ENCODE peak calls at places on chromosomes 6 and 20, in eight cellular contexts. Q, Y, Z, G, D, R, V and U are unnamed samples. For H3K9me3 and H3K4me1, the result is how much of the 10 kb centered on the place peaks cover.

GRCh38 chr6:86122086-86122485 is 479.4 kb upstream of the SYNCRIP start:
- DNase-seq in Z (no peak), G (no peak), R (no peak), Q (no peak), V (no peak), D (no peak), Y (no peak), U (no peak)

GRCh38 chr20:2872304-2873009 is 824 bp upstream of the PTPRA start:
- DNase-seq in D (peak), G (peak), Y (peak), R (peak), Q (peak), Z (peak), V (peak), U (peak)

GRCh38 chr20:44028868-44029847 is 114.5 kb downstream of the TOX2 start:
- DNase-seq in R (no peak), D (no peak), G (no peak), Y (no peak), V (no peak), Q (no peak), Z (no peak), U (no peak)

GRCh38 chr20:5189917-5190316 is 63.1 kb downstream of the CDS2 start:
- DNase-seq in D (no peak), Q (no peak), Z (no peak), R (no peak), V (no peak), Y (no peak), G (no peak), U (no peak)

GRCh38 chr6:4139272-4139671 is 3.9 kb upstream of the ECI2 start:
- DNase-seq in V (no peak), R (no peak), Q (no peak), D (no peak), G (no peak), Z (no peak), Y (no peak), U (no peak)

GRCh38 chr6:112113371-112113770 is 26.0 kb downstream of the FAM229B start:
- DNase-seq in R (no peak), G (peak), Y (no peak), Z (peak), D (no peak), V (no peak), Q (no peak), U (no peak)

GRCh38 chr20:21182832-21183563 is 57.1 kb downstream of the KIZ start:
- DNase-seq in V (no peak), Z (no peak), Q (no peak), G (peak), R (no peak), Y (no peak), D (peak), U (no peak)

GRCh38 chr6:51813904-51814303 is 273.5 kb downstream of the PKHD1 start:
- DNase-seq in Y (no peak), Q (no peak), D (no peak), V (no peak), R (no peak), G (no peak), Z (no peak), U (no peak)

GRCh38 chr6:117545161-117545595 is 57.1 kb downstream of the GOPC start:
- DNase-seq in Z (no peak), V (no peak), R (no peak), Q (no peak), G (no peak), D (no peak), Y (peak), U (no peak)

GRCh38 chr20:24289737-24290481 is 179.5 kb upstream of the SYNDIG1 start:
- DNase-seq in R (no peak), D (no peak), V (no peak), Y (no peak), G (no peak), Z (no peak), Q (no peak), U (no peak)

GRCh38 chr6:147366290-147366689 is 142.2 kb upstream of the SAMD5 start:
- DNase-seq in Z (no peak), Y (peak), V (no peak), R (no peak), G (no peak), Q (no peak), D (no peak), U (no peak)

GRCh38 chr6:1724616-1725015 is 114.9 kb downstream of the FOXC1 start:
- DNase-seq in R (no peak), Z (no peak), G (no peak), V (peak), Q (no peak), Y (no peak), D (no peak), U (no peak)

GRCh38 chr20:741620-742019 is 26.7 kb downstream of the SLC52A3 start:
- DNase-seq in Q (no peak), V (no peak), G (no peak), Y (no peak), Z (no peak), D (no peak), R (no peak), U (no peak)

GRCh38 chr6:3421763-3422456 is 34.9 kb downstream of the SLC22A23 start:
- DNase-seq in G (peak), Z (no peak), R (no peak), V (no peak), Q (no peak), Y (no peak), D (no peak), U (no peak)

GRCh38 chr6:25179051-25179778 is 100.0 kb upstream of the CARMIL1 start:
- DNase-seq in V (no peak), Y (no peak), R (no peak), Z (no peak), Q (no peak), G (peak), D (no peak), U (no peak)

GRCh38 chr6:54719633-54720032 is 126.9 kb upstream of the FAM83B start:
- DNase-seq in R (no peak), G (no peak), Y (no peak), Q (no peak), D (no peak), Z (no peak), V (no peak), U (no peak)

GRCh38 chr6:6730831-6731230 is 142.3 kb downstream of the LY86 start:
- DNase-seq in G (peak), Q (no peak), R (no peak), D (peak), V (no peak), Y (no peak), Z (no peak), U (no peak)

GRCh38 chr20:19995220-19995863 is 21.8 kb upstream of the NAA20 start:
- DNase-seq in Z (peak), V (peak), D (no peak), G (peak), Y (peak), Q (no peak), R (peak), U (no peak)

GRCh38 chr20:33014336-33015113 is 7.0 kb downstream of the BPIFB2 start:
- DNase-seq in R (no peak), D (no peak), Y (no peak), G (no peak), Z (no peak), Q (no peak), V (no peak), U (no peak)

GRCh38 chr6:13409991-13410390 is 77.4 kb downstream of the GFOD1 start:
- DNase-seq in V (no peak), R (no peak), Z (no peak), G (peak), Q (no peak), D (no peak), Y (no peak), U (no peak)

GRCh38 chr20:53149184-53149651 is 177.1 kb downstream of the TSHZ2 start:
- DNase-seq in D (no peak), Y (no peak), R (no peak), Z (peak), G (no peak), V (no peak), Q (no peak), U (no peak)

GRCh38 chr6:83378621-83379388 is 52.0 kb downstream of the ME1 start:
- DNase-seq in R (no peak), Z (no peak), Q (no peak), G (peak), V (no peak), D (no peak), Y (no peak), U (no peak)

GRCh38 chr20:11178946-11179654 is 505.3 kb upstream of the JAG1 start:
- DNase-seq in R (no peak), Z (no peak), Y (peak), V (no peak), Q (no peak), D (no peak), G (peak), U (no peak)

DNA sequence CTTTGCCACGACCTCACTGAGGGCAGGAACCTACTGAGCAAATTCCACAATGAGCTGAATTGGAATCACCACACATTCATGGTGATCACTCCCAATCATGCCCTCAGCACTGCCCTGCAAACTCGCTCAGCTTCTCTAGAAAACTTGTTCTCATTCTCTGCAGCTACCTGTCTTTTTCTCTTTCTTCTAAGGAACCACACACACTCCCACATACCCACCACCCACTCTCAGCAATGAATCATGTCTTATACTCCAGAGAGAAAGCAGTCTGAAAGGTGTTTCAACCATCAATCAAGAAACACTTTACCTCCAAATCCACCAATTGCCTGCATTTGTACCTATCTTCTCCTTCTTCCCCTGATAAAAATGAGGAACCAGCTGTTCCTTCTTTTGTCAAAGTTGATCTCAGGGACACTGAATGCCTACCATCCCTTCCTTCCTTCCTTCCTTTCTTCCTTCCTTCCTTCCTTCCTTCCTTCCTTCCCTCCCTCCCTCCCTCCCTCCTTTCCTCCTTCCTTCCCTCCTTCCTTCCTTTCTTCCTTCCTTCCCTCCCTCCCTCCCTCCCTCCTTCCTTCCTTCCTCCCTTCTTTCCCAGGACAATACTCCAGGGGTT is 84.6 kb upstream of the SGK1 start:
- DNase-seq in Z (no peak), Q (no peak), D (no peak), G (no peak), Y (no peak), V (no peak), R (no peak), U (no peak)
- H3K4me3 ChIP-seq in Z (no peak), Q (no peak), D (no peak), G (no peak), Y (no peak), V (no peak), R (no peak), U (no peak)

DNA sequence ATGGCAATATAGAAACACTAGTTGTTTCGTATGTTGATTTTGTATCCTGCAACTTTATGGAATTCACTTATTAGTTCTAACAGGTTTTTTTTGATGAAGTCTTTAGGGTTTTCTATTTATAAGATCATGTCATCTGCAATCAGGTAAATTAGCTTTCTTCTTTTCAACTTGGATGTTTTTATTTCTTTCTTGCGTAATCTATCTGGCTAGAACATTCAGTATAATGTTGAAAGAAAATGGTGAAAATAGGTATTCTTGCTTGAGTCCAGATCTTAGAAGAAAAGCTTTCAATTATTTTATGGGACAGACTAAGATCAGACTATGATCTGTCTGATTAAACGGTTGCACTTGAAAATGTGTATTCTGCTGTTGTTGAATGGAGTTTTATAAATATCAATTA is 820.8 kb upstream of the ADGRB3 start:
- DNase-seq in R (no peak), Y (no peak), Q (no peak), G (no peak), V (no peak), Z (no peak), D (no peak), U (no peak)
- H3K9me3 ChIP-seq in R (under half), Y (under half), Q (under half), G (under half), V (under half), Z (under half), D (under half), U (under half)

GRCh38 chr20:38169636-38170035 is 4.6 kb upstream of the TGM2 start:
- DNase-seq in Z (no peak), Y (no peak), V (no peak), G (no peak), R (no peak), Q (no peak), D (peak), U (no peak)

GRCh38 chr20:38172344-38172743 is 7.3 kb upstream of the TGM2 start:
- DNase-seq in G (peak), D (peak), Y (peak), Q (no peak), Z (no peak), V (no peak), R (no peak), U (no peak)

GRCh38 chr20:38170219-38170902 is 5.3 kb upstream of the TGM2 start:
- DNase-seq in Y (no peak), Q (no peak), D (peak), Z (no peak), G (peak), R (no peak), V (no peak), U (no peak)

GRCh38 chr20:38171301-38172010 is 6.4 kb upstream of the TGM2 start:
- DNase-seq in Z (no peak), Y (peak), V (no peak), G (peak), Q (no peak), D (peak), R (no peak), U (no peak)

GRCh38 chr20:38170914-38171300 is 5.8 kb upstream of the TGM2 start:
- DNase-seq in Q (no peak), R (no peak), Z (no peak), Y (no peak), G (no peak), D (peak), V (no peak), U (no peak)
- H3K4me1 ChIP-seq in Q (under half), R (under half), Z (under half), Y (half or more), G (under half), D (under half), V (under half), U (under half)

DNA sequence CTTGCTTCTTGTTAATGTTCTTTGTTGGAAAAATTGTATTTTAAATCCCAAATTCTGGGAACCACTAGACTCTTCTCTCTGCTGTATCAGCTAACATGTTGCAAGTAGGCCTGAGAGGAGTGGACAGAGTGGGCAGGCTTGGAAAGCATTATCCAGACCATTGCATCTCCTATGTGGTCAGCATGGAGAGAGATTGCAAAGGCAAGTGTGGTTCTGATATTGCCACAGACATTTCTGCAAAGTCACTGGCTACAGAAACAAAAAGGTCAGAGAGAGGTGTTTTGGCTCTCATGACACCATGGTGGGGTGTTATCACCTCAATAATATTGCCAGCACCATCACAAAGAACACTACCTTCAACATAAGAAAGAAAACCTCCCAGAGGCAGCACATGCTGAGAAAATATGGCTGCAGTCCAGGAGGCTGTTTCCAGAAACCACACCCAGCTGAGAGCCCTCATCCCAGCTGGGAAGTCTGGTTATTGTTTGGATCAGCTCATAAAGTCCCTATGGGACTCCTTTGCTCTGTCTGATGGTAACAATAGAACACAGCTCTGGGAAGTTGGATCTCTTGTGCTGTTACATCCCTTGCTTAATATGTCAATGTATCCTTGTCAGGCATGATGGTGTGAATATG is 78.2 kb upstream of the TBX18 start:
- DNase-seq in Y (no peak), V (no peak), D (no peak), Z (no peak), R (no peak), G (no peak), Q (no peak), U (no peak)
- H3K4me3 ChIP-seq in Y (no peak), V (no peak), D (no peak), Z (no peak), R (no peak), G (no peak), Q (no peak), U (no peak)

DNA sequence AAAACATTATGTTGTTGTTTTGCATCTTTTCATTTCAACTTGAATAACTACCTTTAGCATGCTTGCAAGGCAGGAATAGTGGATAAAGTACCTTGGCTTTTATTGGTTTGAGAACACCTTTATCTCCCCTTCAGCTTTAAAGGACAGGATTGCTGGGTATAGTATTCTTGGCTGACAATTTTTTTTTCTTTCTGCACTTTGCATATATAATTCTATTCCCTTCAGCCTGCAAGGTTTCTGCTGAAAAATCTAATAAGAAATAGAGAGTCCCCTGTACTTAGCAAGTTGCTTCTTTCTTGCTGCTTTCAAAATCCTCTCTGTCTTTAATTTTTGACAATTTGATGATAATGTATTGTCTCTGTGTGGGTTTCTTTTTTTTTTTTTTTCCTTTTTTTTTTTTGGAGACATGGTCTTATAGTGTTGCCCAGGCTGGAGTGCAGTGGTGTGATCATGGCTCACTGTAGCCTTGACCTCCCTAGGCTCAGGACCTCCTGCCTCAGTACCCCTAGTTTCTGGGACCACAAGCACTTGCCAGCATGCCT is 47.1 kb downstream of the SMAP1 start:
- DNase-seq in D (no peak), G (no peak), Z (no peak), Q (no peak), Y (no peak), V (no peak), R (no peak), U (no peak)
- H3K9me3 ChIP-seq in D (under half), G (under half), Z (under half), Q (under half), Y (under half), V (under half), R (under half), U (under half)

GRCh38 chr20:8152183-8152582 is 20.1 kb downstream of the PLCB1 start:
- DNase-seq in Y (no peak), G (peak), V (no peak), D (no peak), Z (no peak), R (no peak), Q (no peak), U (no peak)
- H3K4me1 ChIP-seq in Y (under half), G (under half), V (under half), D (half or more), Z (under half), R (under half), Q (half or more), U (under half)

DNA sequence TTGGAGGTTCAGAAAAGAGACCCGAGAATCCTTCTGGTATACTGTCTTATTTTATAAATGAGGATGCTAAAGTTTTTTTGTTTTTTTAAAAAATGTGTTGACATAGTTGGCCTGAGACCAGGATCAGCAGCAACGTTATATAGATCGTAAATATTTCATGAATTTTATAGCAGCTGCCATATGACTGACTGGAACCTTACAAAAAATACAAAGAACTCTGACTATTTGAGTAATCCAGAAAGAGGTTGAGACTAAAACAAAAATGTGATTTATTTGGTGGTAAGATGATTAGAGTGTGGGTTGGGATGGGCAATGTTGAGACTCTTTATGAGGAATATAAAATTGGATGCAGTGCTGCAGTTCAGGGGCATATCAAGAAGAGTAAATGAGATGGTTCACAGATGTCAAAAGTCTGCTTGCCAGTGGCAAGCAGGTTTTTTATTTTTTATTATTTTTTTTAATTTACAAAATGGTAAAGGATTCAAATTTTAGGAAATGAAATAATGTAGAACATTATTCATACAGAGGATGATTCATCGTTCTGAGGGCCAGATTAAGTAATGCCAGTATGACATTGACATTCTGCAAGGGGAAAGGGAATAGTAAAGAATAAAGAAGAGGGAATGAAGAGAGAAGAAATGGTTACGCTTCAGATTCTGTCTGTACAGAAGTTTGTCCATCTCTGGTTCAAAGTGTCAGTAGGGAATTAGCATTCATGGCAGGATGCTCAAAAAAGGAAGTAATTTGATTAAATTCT is 58.5 kb downstream of the SCAF8 start:
- DNase-seq in Q (no peak), Y (no peak), G (peak), Z (no peak), D (no peak), R (no peak), V (no peak), U (no peak)
- H3K4me3 ChIP-seq in Q (no peak), Y (no peak), G (no peak), Z (no peak), D (no peak), R (no peak), V (no peak), U (no peak)

GRCh38 chr20:34516038-34516873 is at the start of gene DYNLRB1:
- DNase-seq in G (peak), D (peak), V (peak), Q (peak), Z (peak), R (peak), Y (peak), U (peak)
- H3K9me3 ChIP-seq in G (under half), D (under half), V (under half), Q (under half), Z (under half), R (under half), Y (under half), U (under half)